ENCODE peak calls at places on chromosome 13, in four cellular contexts. I is CD8-positive, alpha-beta T cell; L is body of pancreas; T is spleen. J is an unnamed sample.

GRCh38 chr13:80011448-80012212 is 329.3 kb downstream of the SPRY2 start:
- DNase-seq in I (no peak), T (no peak), L (peak; percentile 36), J (no peak)

GRCh38 chr13:113599396-113599795 is 14.8 kb downstream of the TFDP1 start:
- DNase-seq in T (peak; percentile 54), I (no peak), L (no peak), J (peak; percentile 65)

GRCh38 chr13:69935043-69935442 is 172.6 kb upstream of the ATXN8OS start:
- DNase-seq in I (no peak), L (no peak), T (no peak), J (no peak)

GRCh38 chr13:108200781-108201398 is 14.4 kb downstream of the LIG4 start:
- DNase-seq in I (no peak), L (no peak), T (no peak), J (no peak)

GRCh38 chr13:50700664-50701266 is 142.7 kb downstream of the DLEU7 start:
- DNase-seq in I (no peak), L (no peak), T (no peak), J (no peak)

GRCh38 chr13:91085127-91085526 is 262.4 kb upstream of the MIR17HG start:
- DNase-seq in I (no peak), L (no peak), T (no peak), J (no peak)

GRCh38 chr13:97435794-97436193 is 1.8 kb downstream of the RAP2A start:
- DNase-seq in L (no peak), T (no peak), I (no peak), J (no peak)

GRCh38 chr13:28568286-28568685 is 73.4 kb upstream of the FLT1 start:
- DNase-seq in T (no peak), L (peak; percentile 94), I (no peak), J (peak; percentile 92)

GRCh38 chr13:98309569-98310335 is 132.7 kb upstream of the RNF113B start:
- DNase-seq in L (no peak), I (no peak), T (no peak), J (no peak)

GRCh38 chr13:93080587-93080986 is 146.0 kb upstream of the GPC6 start:
- DNase-seq in I (no peak), T (no peak), L (no peak), J (no peak)

GRCh38 chr13:106561551-106562170 is 6.3 kb downstream of the ARGLU1 start:
- DNase-seq in T (no peak), I (no peak), L (peak; percentile 21), J (no peak)

GRCh38 chr13:76455960-76456359 is 430.2 kb downstream of the KCTD12 start:
- DNase-seq in I (no peak), L (no peak), T (no peak), J (no peak)

GRCh38 chr13:48189122-48189521 is 43.9 kb upstream of the ITM2B start:
- DNase-seq in L (no peak), I (no peak), T (no peak), J (no peak)

GRCh38 chr13:43411741-43412140 is 375.0 kb downstream of the ENOX1 start:
- DNase-seq in L (no peak), T (no peak), I (no peak), J (peak; percentile 50)

GRCh38 chr13:29908411-29908810 is 58.0 kb upstream of the UBL3 start:
- DNase-seq in T (no peak), I (no peak), L (no peak), J (no peak)

GRCh38 chr13:26051231-26052135 is at the start of gene SHISA2:
- DNase-seq in T (no peak), L (peak; percentile 68), I (peak; percentile 74), J (peak; percentile 80)

GRCh38 chr13:80665792-80666333 is 324.9 kb upstream of the SPRY2 start:
- DNase-seq in I (no peak), T (no peak), L (no peak), J (no peak)

GRCh38 chr13:33940898-33941297 is 122.9 kb downstream of the RFC3 start:
- DNase-seq in L (no peak), T (no peak), I (no peak), J (no peak)

GRCh38 chr13:34172048-34172447 is 354.1 kb downstream of the RFC3 start:
- DNase-seq in I (no peak), T (no peak), L (no peak), J (no peak)

GRCh38 chr13:83215627-83216026 is 666.6 kb downstream of the SLITRK1 start:
- DNase-seq in L (no peak), T (no peak), I (no peak), J (no peak)

GRCh38 chr13:88288326-88288725 is 617.2 kb downstream of the SLITRK5 start:
- DNase-seq in L (no peak), I (no peak), T (no peak), J (no peak)

GRCh38 chr13:64639206-64639605 is 2590.9 kb downstream of the PCDH9 start:
- DNase-seq in L (no peak), I (no peak), T (no peak), J (no peak)

GRCh38 chr13:107881362-107881761 is 334.0 kb downstream of the LIG4 start:
- DNase-seq in I (no peak), L (no peak), T (no peak), J (no peak)

GRCh38 chr13:51520524-51520923 is 63.7 kb upstream of the WDFY2 start:
- DNase-seq in L (no peak), T (no peak), I (no peak), J (no peak)

GRCh38 chr13:71935166-71935840 is 68.3 kb upstream of the DACH1 start:
- DNase-seq in L (no peak), T (no peak), I (no peak), J (no peak)

GRCh38 chr13:60577761-60578160 is 180.7 kb downstream of the TDRD3 start:
- DNase-seq in T (no peak), I (no peak), L (no peak), J (no peak)

GRCh38 chr13:41694902-41695301 is 237.6 kb downstream of the RGCC start:
- DNase-seq in I (no peak), T (no peak), L (peak; percentile 63), J (peak; percentile 71)

GRCh38 chr13:50576156-50576555 is 267.3 kb downstream of the DLEU7 start:
- DNase-seq in T (no peak), I (no peak), L (peak; percentile 86), J (peak; percentile 79)

GRCh38 chr13:73914119-73914518 is 220.1 kb downstream of the KLF12 start:
- DNase-seq in I (no peak), L (no peak), T (no peak), J (no peak)

GRCh38 chr13:106649495-106649894 is 81.6 kb upstream of the ARGLU1 start:
- DNase-seq in L (no peak), I (no peak), T (no peak), J (peak; percentile 54)

GRCh38 chr13:23473236-23473635 is 39.7 kb upstream of the SACS start:
- DNase-seq in I (no peak), T (no peak), L (no peak), J (no peak)
- H3K9me3 ChIP-seq in I (no peaks in the 10 kb centered on the region), T (no peaks in the 10 kb centered on the region), L (no peaks in the 10 kb centered on the region), J (no peaks in the 10 kb centered on the region)

GRCh38 chr13:111573362-111573761 is 252.9 kb downstream of the TEX29 start:
- DNase-seq in L (no peak), T (no peak), I (no peak), J (no peak)
- H3K9me3 ChIP-seq in L (no peaks in the 10 kb centered on the region), T (peaks cover 26% of the 10 kb centered on the region), I (no peaks in the 10 kb centered on the region), J (peaks cover 12% of the 10 kb centered on the region)

GRCh38 chr13:62960723-62961122 is 1545.1 kb upstream of the PCDH20 start:
- DNase-seq in L (no peak), T (no peak), I (no peak), J (no peak)

DNA sequence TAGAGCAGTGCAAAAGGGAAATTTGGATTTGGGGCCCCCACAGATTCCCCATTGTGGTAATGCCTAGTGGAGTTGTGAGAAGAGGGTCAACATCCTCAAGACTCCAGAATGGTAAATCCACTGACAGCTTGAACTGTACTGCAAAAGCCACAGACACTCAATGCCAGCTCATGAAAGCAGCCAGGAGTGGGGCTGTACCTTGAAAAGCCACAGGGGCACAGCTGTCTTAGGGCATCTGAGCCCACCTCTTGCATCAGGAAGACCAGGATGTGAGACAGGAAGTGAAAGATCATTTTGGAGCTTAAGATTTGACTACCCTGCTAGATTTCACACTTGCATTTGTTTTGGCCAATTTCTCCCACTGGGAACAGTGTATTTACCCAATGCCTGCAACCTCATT is 1548.9 kb upstream of the PCDH20 start:
- DNase-seq in I (no peak), T (no peak), L (no peak), J (no peak)
- H3K9me3 ChIP-seq in I (no peaks in the 10 kb centered on the region), T (peaks cover 31% of the 10 kb centered on the region), L (no peaks in the 10 kb centered on the region), J (peaks cover 4% of the 10 kb centered on the region)

DNA sequence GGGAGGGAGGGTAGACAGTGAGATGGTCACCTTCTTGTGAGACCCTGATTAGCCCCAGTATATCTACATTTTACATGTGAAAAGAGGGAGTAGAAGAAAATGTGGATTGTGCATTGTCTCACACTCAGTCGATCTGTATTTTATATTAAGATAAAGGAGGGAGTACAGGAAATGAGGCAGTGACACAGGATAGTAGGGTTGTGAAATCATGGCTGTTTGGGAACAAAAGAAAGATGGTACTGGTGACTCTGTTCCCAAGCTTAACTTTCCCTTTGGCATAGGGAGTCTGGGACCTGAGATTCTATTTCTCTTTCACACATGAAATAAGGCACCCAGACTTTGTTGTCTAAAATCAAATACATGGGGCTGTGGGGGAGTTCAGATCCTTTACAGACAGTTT is 194.7 kb downstream of the ABCC4 start:
- DNase-seq in I (no peak), T (no peak), L (no peak), J (no peak)
- H3K9me3 ChIP-seq in I (no peaks in the 10 kb centered on the region), T (no peaks in the 10 kb centered on the region), L (no peaks in the 10 kb centered on the region), J (no peaks in the 10 kb centered on the region)

DNA sequence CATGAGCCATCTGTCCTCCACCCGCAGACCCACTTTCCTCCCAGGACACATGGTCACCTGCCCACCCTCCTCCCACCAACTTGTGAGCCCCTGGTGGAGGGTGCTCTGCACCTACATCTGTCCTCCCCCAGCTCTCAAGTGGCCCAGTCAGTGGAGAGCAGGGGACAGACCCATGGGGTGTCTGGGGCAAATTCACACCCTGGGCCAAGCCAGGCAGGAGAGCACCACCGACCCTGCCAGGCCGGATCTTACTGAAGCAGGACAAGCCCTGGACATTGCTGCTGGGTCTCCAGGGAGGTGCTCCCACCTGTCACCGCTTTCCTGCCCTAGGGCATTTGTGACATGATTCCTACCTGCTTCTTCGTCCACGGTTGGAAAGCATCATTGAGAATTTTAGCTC is 221.6 kb downstream of the TUBA3C start:
- DNase-seq in L (no peak), I (no peak), T (no peak), J (peak; percentile 54)
- H3K9me3 ChIP-seq in L (peaks cover 3% of the 10 kb centered on the region), I (no peaks in the 10 kb centered on the region), T (peaks cover 26% of the 10 kb centered on the region), J (no peaks in the 10 kb centered on the region)

GRCh38 chr13:66635526-66635925 is 594.6 kb downstream of the PCDH9 start:
- DNase-seq in T (no peak), I (no peak), L (no peak), J (no peak)
- H3K9me3 ChIP-seq in T (no peaks in the 10 kb centered on the region), I (no peaks in the 10 kb centered on the region), L (no peaks in the 10 kb centered on the region), J (no peaks in the 10 kb centered on the region)

J was measured in kidney.